ENCODE peak calls at places on chromosomes 5 and 9, in six cellular contexts. One of them, this sample, is unnamed.

GRCh38 chr5:16934669-16935068 is 1.4 kb downstream of the MYO10 start:
- DNase-seq in cardiac fibroblast: peak; percentile 38
- DNase-seq in CD8-positive, alpha-beta T cell: no peak
- DNase-seq in astrocyte: peak; percentile 50
- DNase-seq in BJ: no peak
- DNase-seq in tibial artery: no peak
- DNase-seq in this sample: no peak

GRCh38 chr5:150323092-150323491 is 20.4 kb upstream of the ARSI start:
- DNase-seq in cardiac fibroblast: peak; percentile 29
- DNase-seq in CD8-positive, alpha-beta T cell: no peak
- DNase-seq in astrocyte: no peak
- DNase-seq in BJ: no peak
- DNase-seq in tibial artery: no peak
- DNase-seq in this sample: no peak

GRCh38 chr5:121797677-121798518 is 53.8 kb upstream of the FTMT start:
- DNase-seq in cardiac fibroblast: no peak
- DNase-seq in CD8-positive, alpha-beta T cell: no peak
- DNase-seq in astrocyte: no peak
- DNase-seq in BJ: no peak
- DNase-seq in tibial artery: no peak
- DNase-seq in this sample: no peak

GRCh38 chr5:72402381-72402890 is 82.3 kb downstream of the PTCD2 start:
- DNase-seq in cardiac fibroblast: no peak
- DNase-seq in CD8-positive, alpha-beta T cell: no peak
- DNase-seq in astrocyte: peak; percentile 61
- DNase-seq in BJ: peak; percentile 83
- DNase-seq in tibial artery: no peak
- DNase-seq in this sample: no peak

GRCh38 chr5:72882989-72883388 is 66.5 kb downstream of the TNPO1 start:
- DNase-seq in cardiac fibroblast: no peak
- DNase-seq in CD8-positive, alpha-beta T cell: no peak
- DNase-seq in astrocyte: no peak
- DNase-seq in BJ: no peak
- DNase-seq in tibial artery: no peak
- DNase-seq in this sample: no peak

GRCh38 chr5:33311893-33312292 is 128.9 kb upstream of the TARS1 start:
- DNase-seq in cardiac fibroblast: peak; percentile 77
- DNase-seq in CD8-positive, alpha-beta T cell: no peak
- DNase-seq in astrocyte: peak; percentile 99
- DNase-seq in BJ: peak; percentile 90
- DNase-seq in tibial artery: no peak
- DNase-seq in this sample: peak; percentile 84

GRCh38 chr5:39092581-39093350 is 18.6 kb upstream of the RICTOR start:
- DNase-seq in cardiac fibroblast: peak; percentile 10
- DNase-seq in CD8-positive, alpha-beta T cell: no peak
- DNase-seq in astrocyte: peak; percentile 52
- DNase-seq in BJ: no peak
- DNase-seq in tibial artery: no peak
- DNase-seq in this sample: no peak

GRCh38 chr5:131996210-131997025 is 15.0 kb downstream of the ACSL6 start:
- DNase-seq in cardiac fibroblast: no peak
- DNase-seq in CD8-positive, alpha-beta T cell: no peak
- DNase-seq in astrocyte: no peak
- DNase-seq in BJ: no peak
- DNase-seq in tibial artery: no peak
- DNase-seq in this sample: no peak

GRCh38 chr5:147348046-147348445 is 113.2 kb downstream of the STK32A start:
- DNase-seq in cardiac fibroblast: no peak
- DNase-seq in CD8-positive, alpha-beta T cell: no peak
- DNase-seq in astrocyte: peak; percentile 43
- DNase-seq in BJ: peak; percentile 9
- DNase-seq in tibial artery: no peak
- DNase-seq in this sample: no peak

GRCh38 chr5:160367261-160367660 is 3.2 kb downstream of the C1QTNF2 start:
- DNase-seq in cardiac fibroblast: no peak
- DNase-seq in CD8-positive, alpha-beta T cell: no peak
- DNase-seq in astrocyte: no peak
- DNase-seq in BJ: no peak
- DNase-seq in tibial artery: no peak
- DNase-seq in this sample: no peak

GRCh38 chr5:173926359-173926758 is 38.2 kb downstream of the CPEB4 start:
- DNase-seq in cardiac fibroblast: peak; percentile 34
- DNase-seq in CD8-positive, alpha-beta T cell: no peak
- DNase-seq in astrocyte: peak; percentile 41
- DNase-seq in BJ: no peak
- DNase-seq in tibial artery: peak; percentile 44
- DNase-seq in this sample: no peak

GRCh38 chr5:83029912-83030311 is 47.3 kb downstream of the TMEM167A start:
- DNase-seq in cardiac fibroblast: peak; percentile 40
- DNase-seq in CD8-positive, alpha-beta T cell: no peak
- DNase-seq in astrocyte: peak; percentile 73
- DNase-seq in BJ: peak; percentile 14
- DNase-seq in tibial artery: no peak
- DNase-seq in this sample: peak; percentile 50

GRCh38 chr9:103798620-103799019 is 295.5 kb upstream of the SMC2 start:
- DNase-seq in cardiac fibroblast: peak; percentile 22
- DNase-seq in CD8-positive, alpha-beta T cell: no peak
- DNase-seq in astrocyte: peak; percentile 42
- DNase-seq in BJ: no peak
- DNase-seq in tibial artery: no peak
- DNase-seq in this sample: no peak

GRCh38 chr9:125506045-125506444 is 201.0 kb downstream of the MAPKAP1 start:
- DNase-seq in cardiac fibroblast: no peak
- DNase-seq in CD8-positive, alpha-beta T cell: no peak
- DNase-seq in astrocyte: no peak
- DNase-seq in BJ: no peak
- DNase-seq in tibial artery: no peak
- DNase-seq in this sample: no peak

GRCh38 chr5:81235287-81236072 is 2.4 kb downstream of the CKMT2 start:
- DNase-seq in cardiac fibroblast: peak; percentile 44
- DNase-seq in CD8-positive, alpha-beta T cell: no peak
- DNase-seq in astrocyte: no peak
- DNase-seq in BJ: no peak
- DNase-seq in tibial artery: peak; percentile 47
- DNase-seq in this sample: no peak

GRCh38 chr9:134687556-134687955 is 46.0 kb downstream of the COL5A1 start:
- DNase-seq in cardiac fibroblast: no peak
- DNase-seq in CD8-positive, alpha-beta T cell: no peak
- DNase-seq in astrocyte: no peak
- DNase-seq in BJ: no peak
- DNase-seq in tibial artery: no peak
- DNase-seq in this sample: no peak

GRCh38 chr5:144309265-144309664 is 138.6 kb downstream of the KCTD16 start:
- DNase-seq in cardiac fibroblast: peak; percentile 20
- DNase-seq in CD8-positive, alpha-beta T cell: no peak
- DNase-seq in astrocyte: no peak
- DNase-seq in BJ: no peak
- DNase-seq in tibial artery: no peak
- DNase-seq in this sample: no peak

GRCh38 chr9:111648066-111648465 is 13.3 kb upstream of the GNG10 start:
- DNase-seq in cardiac fibroblast: peak; percentile 49
- DNase-seq in CD8-positive, alpha-beta T cell: no peak
- DNase-seq in astrocyte: no peak
- DNase-seq in BJ: no peak
- DNase-seq in tibial artery: no peak
- DNase-seq in this sample: no peak

GRCh38 chr5:165559645-165560044 is 2054.2 kb downstream of the MAT2B start:
- DNase-seq in cardiac fibroblast: no peak
- DNase-seq in CD8-positive, alpha-beta T cell: no peak
- DNase-seq in astrocyte: no peak
- DNase-seq in BJ: no peak
- DNase-seq in tibial artery: no peak
- DNase-seq in this sample: no peak

GRCh38 chr5:128227984-128228383 is 144.4 kb downstream of the SLC12A2 start:
- DNase-seq in cardiac fibroblast: peak; percentile 86
- DNase-seq in CD8-positive, alpha-beta T cell: no peak
- DNase-seq in astrocyte: peak; percentile 98
- DNase-seq in BJ: peak; percentile 61
- DNase-seq in tibial artery: no peak
- DNase-seq in this sample: peak; percentile 75

GRCh38 chr9:93593144-93593655 is 16.8 kb downstream of the PHF2 start:
- DNase-seq in cardiac fibroblast: no peak
- DNase-seq in CD8-positive, alpha-beta T cell: no peak
- DNase-seq in astrocyte: no peak
- DNase-seq in BJ: no peak
- DNase-seq in tibial artery: no peak
- DNase-seq in this sample: no peak
- H3K4me3 ChIP-seq in cardiac fibroblast: no peak overlapping the region
- H3K4me3 ChIP-seq in CD8-positive, alpha-beta T cell: no peak overlapping the region
- H3K4me3 ChIP-seq in astrocyte: no peak overlapping the region
- H3K4me3 ChIP-seq in BJ: no peak overlapping the region
- H3K4me3 ChIP-seq in tibial artery: no peak overlapping the region
- H3K4me3 ChIP-seq in this sample: no peak overlapping the region

DNA sequence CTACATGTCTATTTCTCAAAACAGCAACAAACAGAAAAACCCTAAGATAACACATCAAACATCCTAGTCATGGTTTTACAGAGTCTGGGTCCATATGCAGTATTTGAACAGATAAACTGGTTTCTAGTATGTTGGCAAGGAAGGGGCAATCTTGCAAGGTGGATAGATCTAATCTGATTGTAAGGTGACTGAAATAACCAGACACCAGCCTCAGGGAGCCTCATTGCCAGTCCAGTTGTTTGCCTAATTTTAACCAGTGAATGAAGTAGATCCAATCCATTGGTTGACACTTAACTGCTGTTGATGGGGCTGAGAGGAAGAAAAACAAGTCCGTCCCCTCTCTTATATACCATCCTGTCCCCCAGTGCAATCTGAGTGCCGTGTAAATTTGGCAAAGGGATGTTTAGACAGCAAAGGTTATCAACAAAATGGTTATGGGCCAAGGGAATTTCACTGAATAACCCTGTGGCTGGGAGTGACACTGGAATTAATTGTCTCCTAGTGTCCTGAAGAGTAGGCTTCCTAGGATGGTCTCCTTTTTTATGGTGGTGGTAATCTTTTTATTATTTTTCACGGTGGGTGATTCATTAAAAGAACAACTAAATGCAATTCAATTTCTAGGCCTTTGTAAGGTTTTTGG is 244.1 kb downstream of the PIK3R1 start:
- DNase-seq in cardiac fibroblast: no peak
- DNase-seq in CD8-positive, alpha-beta T cell: no peak
- DNase-seq in astrocyte: no peak
- DNase-seq in BJ: no peak
- DNase-seq in tibial artery: no peak
- DNase-seq in this sample: no peak
- TF ChIP-seq CTCF in cardiac fibroblast: no peak
- TF ChIP-seq CTCF in CD8-positive, alpha-beta T cell: no peak
- TF ChIP-seq CTCF in astrocyte: no peak
- TF ChIP-seq CTCF in BJ: no peak
- TF ChIP-seq CTCF in tibial artery: no peak
- TF ChIP-seq CTCF in this sample: no peak

GRCh38 chr5:10876345-10876744 is 115.3 kb upstream of the DAP start:
- DNase-seq in cardiac fibroblast: no peak
- DNase-seq in CD8-positive, alpha-beta T cell: no peak
- DNase-seq in astrocyte: no peak
- DNase-seq in BJ: no peak
- DNase-seq in tibial artery: peak; percentile 42
- DNase-seq in this sample: no peak

GRCh38 chr5:10875201-10875768 is 114.3 kb upstream of the DAP start:
- DNase-seq in cardiac fibroblast: no peak
- DNase-seq in CD8-positive, alpha-beta T cell: no peak
- DNase-seq in astrocyte: peak; percentile 18
- DNase-seq in BJ: no peak
- DNase-seq in tibial artery: no peak
- DNase-seq in this sample: no peak

GRCh38 chr5:10885026-10885425 is 124.0 kb upstream of the DAP start:
- DNase-seq in cardiac fibroblast: no peak
- DNase-seq in CD8-positive, alpha-beta T cell: no peak
- DNase-seq in astrocyte: peak; percentile 95
- DNase-seq in BJ: peak; percentile 23
- DNase-seq in tibial artery: no peak
- DNase-seq in this sample: no peak

GRCh38 chr5:10886497-10886896 is 125.5 kb upstream of the DAP start:
- DNase-seq in cardiac fibroblast: no peak
- DNase-seq in CD8-positive, alpha-beta T cell: no peak
- DNase-seq in astrocyte: no peak
- DNase-seq in BJ: no peak
- DNase-seq in tibial artery: no peak
- DNase-seq in this sample: no peak

DNA sequence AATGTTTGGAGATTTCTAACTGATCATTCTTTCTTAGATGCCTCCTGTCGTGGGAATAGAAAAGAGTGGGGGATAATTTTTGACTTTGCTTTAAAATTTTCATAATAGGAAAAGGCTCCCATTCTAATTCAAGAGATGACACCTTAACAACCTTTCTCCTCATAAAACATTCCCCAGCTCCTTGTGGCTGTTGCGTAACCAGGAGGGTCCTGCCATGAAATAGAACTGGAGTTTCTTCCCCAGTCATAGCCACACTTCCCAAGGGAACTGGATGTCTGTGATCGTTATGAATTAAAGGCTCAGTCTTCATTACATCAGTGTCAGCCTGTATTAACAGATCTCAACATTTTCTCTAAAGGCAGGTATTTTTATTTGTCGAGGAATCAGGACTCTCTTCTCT is 119.9 kb upstream of the DAP start:
- DNase-seq in cardiac fibroblast: no peak
- DNase-seq in CD8-positive, alpha-beta T cell: no peak
- DNase-seq in astrocyte: no peak
- DNase-seq in BJ: no peak
- DNase-seq in tibial artery: no peak
- DNase-seq in this sample: no peak
- H3K4me3 ChIP-seq in cardiac fibroblast: no peak overlapping the region
- H3K4me3 ChIP-seq in CD8-positive, alpha-beta T cell: no peak overlapping the region
- H3K4me3 ChIP-seq in astrocyte: no peak overlapping the region
- H3K4me3 ChIP-seq in BJ: no peak overlapping the region
- H3K4me3 ChIP-seq in tibial artery: no peak overlapping the region
- H3K4me3 ChIP-seq in this sample: no peak overlapping the region

GRCh38 chr9:99822596-99823391 is 1.1 kb downstream of the NR4A3 start:
- DNase-seq in cardiac fibroblast: peak; percentile 69
- DNase-seq in CD8-positive, alpha-beta T cell: peak; percentile 62
- DNase-seq in astrocyte: peak; percentile 30
- DNase-seq in BJ: no peak
- DNase-seq in tibial artery: peak; percentile 34
- DNase-seq in this sample: no peak

GRCh38 chr9:99822096-99822595 is 461 bp downstream of the NR4A3 start:
- DNase-seq in cardiac fibroblast: no peak
- DNase-seq in CD8-positive, alpha-beta T cell: no peak
- DNase-seq in astrocyte: no peak
- DNase-seq in BJ: no peak
- DNase-seq in tibial artery: peak; percentile 28
- DNase-seq in this sample: no peak

GRCh38 chr9:99819484-99820329 is 2.0 kb upstream of the NR4A3 start:
- DNase-seq in cardiac fibroblast: peak; percentile 98
- DNase-seq in CD8-positive, alpha-beta T cell: peak; percentile 96
- DNase-seq in astrocyte: peak; percentile 86
- DNase-seq in BJ: peak; percentile 68
- DNase-seq in tibial artery: peak; percentile 94
- DNase-seq in this sample: peak; percentile 77

GRCh38 chr9:99820330-99821186 is 1.1 kb upstream of the NR4A3 start:
- DNase-seq in cardiac fibroblast: peak; percentile 88
- DNase-seq in CD8-positive, alpha-beta T cell: peak; percentile 57
- DNase-seq in astrocyte: peak; percentile 80
- DNase-seq in BJ: peak; percentile 31
- DNase-seq in tibial artery: peak; percentile 88
- DNase-seq in this sample: peak; percentile 51

GRCh38 chr9:99821187-99822095 is at the start of gene NR4A3:
- DNase-seq in cardiac fibroblast: peak; percentile 99
- DNase-seq in CD8-positive, alpha-beta T cell: peak; percentile 92
- DNase-seq in astrocyte: peak; percentile 97
- DNase-seq in BJ: peak; percentile 81
- DNase-seq in tibial artery: peak; percentile 93
- DNase-seq in this sample: peak; percentile 89
- TF ChIP-seq CTCF in cardiac fibroblast: peak; percentile 19
- TF ChIP-seq CTCF in CD8-positive, alpha-beta T cell: peak; percentile 27
- TF ChIP-seq CTCF in astrocyte: no peak
- TF ChIP-seq CTCF in BJ: peak; percentile 28
- TF ChIP-seq CTCF in tibial artery: peak; percentile 59
- TF ChIP-seq CTCF in this sample: peak; percentile 31

This sample was measured in AG09309.